ENCODE peak calls at places on chromosome 21, in six cellular contexts. F, Q, G, Y, V and B are unnamed samples.

GRCh38 chr21:44706026-44706705 is 5.2 kb downstream of the TSPEAR start:
- DNase-seq in G (no peak), V (peak; percentile 5), Y (no peak), Q (no peak), F (no peak), B (peak; percentile 24)

GRCh38 chr21:35779690-35780570 is 280.4 kb downstream of the SETD4 start:
- DNase-seq in V (no peak), G (no peak), Y (peak; percentile 95), F (no peak), Q (no peak), B (no peak)

GRCh38 chr21:14942801-14943490 is 121.9 kb downstream of the NRIP1 start:
- DNase-seq in Y (no peak), F (no peak), V (no peak), G (no peak), Q (no peak), B (no peak)

GRCh38 chr21:25298512-25299491 is 308.5 kb downstream of the MRPL39 start:
- DNase-seq in F (no peak), Q (no peak), G (no peak), Y (no peak), V (no peak), B (no peak)

GRCh38 chr21:16116798-16117197 is 387.0 kb downstream of the USP25 start:
- DNase-seq in G (no peak), Y (peak; percentile 87), F (no peak), Q (no peak), V (no peak), B (no peak)

GRCh38 chr21:25568230-25568629 is 39.1 kb downstream of the MRPL39 start:
- DNase-seq in V (no peak), Y (no peak), Q (no peak), F (no peak), G (peak; percentile 5), B (no peak)

GRCh38 chr21:44088401-44088780 is 18.8 kb upstream of the PWP2 start:
- DNase-seq in F (no peak), Q (no peak), G (no peak), V (no peak), Y (no peak), B (no peak)

GRCh38 chr21:44255519-44255981 is 6.1 kb downstream of the DNMT3L start:
- DNase-seq in G (no peak), F (no peak), Q (no peak), Y (no peak), V (no peak), B (peak; percentile 34)

GRCh38 chr21:44748621-44749020 is 37.2 kb upstream of the TSPEAR start:
- DNase-seq in V (no peak), Q (peak; percentile 93), Y (no peak), F (no peak), G (no peak), B (no peak)

GRCh38 chr21:38678827-38679226 is 126.9 kb upstream of the ETS2 start:
- DNase-seq in F (no peak), Y (no peak), Q (no peak), G (no peak), V (no peak), B (no peak)

GRCh38 chr21:14862794-14863720 is 201.7 kb downstream of the NRIP1 start:
- DNase-seq in Q (no peak), Y (peak; percentile 24), V (no peak), G (peak; percentile 26), F (no peak), B (no peak)

GRCh38 chr21:33261635-33262034 is 4.5 kb upstream of the IL10RB start:
- DNase-seq in Q (no peak), F (no peak), V (no peak), G (no peak), Y (peak; percentile 68), B (no peak)

GRCh38 chr21:25647632-25648031 is 8.6 kb downstream of the JAM2 start:
- DNase-seq in G (no peak), V (no peak), F (no peak), Q (no peak), Y (no peak), B (no peak)

GRCh38 chr21:42472521-42472920 is 23.5 kb downstream of the RSPH1 start:
- DNase-seq in F (no peak), Q (no peak), V (no peak), Y (no peak), G (no peak), B (no peak)

GRCh38 chr21:31265293-31265692 is 78.8 kb downstream of the TIAM1 start:
- DNase-seq in F (no peak), Y (no peak), Q (no peak), V (peak; percentile 22), G (no peak), B (no peak)

GRCh38 chr21:45541221-45542039 is 810 bp downstream of the SLC19A1 start:
- DNase-seq in Y (peak; percentile 61), V (peak; percentile 72), Q (peak; percentile 8), F (peak; percentile 72), G (no peak), B (peak; percentile 92)

GRCh38 chr21:28393279-28393678 is 599.4 kb downstream of the LTN1 start:
- DNase-seq in Y (no peak), V (no peak), Q (no peak), G (no peak), F (no peak), B (peak; percentile 32)

GRCh38 chr21:14825405-14826032 is 239.3 kb downstream of the NRIP1 start:
- DNase-seq in Q (no peak), V (no peak), Y (no peak), G (no peak), F (no peak), B (no peak)

GRCh38 chr21:31476551-31477120 is 132.6 kb upstream of the TIAM1 start:
- DNase-seq in F (no peak), Y (no peak), V (no peak), G (no peak), Q (no peak), B (no peak)

GRCh38 chr21:41229527-41230248 is 61.7 kb downstream of the BACE2 start:
- DNase-seq in Y (no peak), Q (no peak), F (no peak), G (no peak), V (no peak), B (no peak)

GRCh38 chr21:41823906-41824305 is 55.2 kb downstream of the PRDM15 start:
- DNase-seq in G (no peak), V (no peak), Y (no peak), Q (no peak), F (no peak), B (no peak)

GRCh38 chr21:45618846-45619485 is 24.6 kb upstream of the PCBP3 start:
- DNase-seq in V (no peak), F (no peak), G (no peak), Y (peak; percentile 20), Q (no peak), B (no peak)

GRCh38 chr21:46023126-46023985 is 41.8 kb downstream of the COL6A1 start:
- DNase-seq in V (peak; percentile 81), F (no peak), G (peak; percentile 58), Y (no peak), Q (peak; percentile 77), B (no peak)

GRCh38 chr21:44052830-44053226 is 40.7 kb downstream of the TRAPPC10 start:
- DNase-seq in Q (no peak), Y (no peak), V (no peak), G (no peak), F (no peak), B (no peak)

GRCh38 chr21:40049031-40049958 is 182.1 kb downstream of the PCP4 start:
- DNase-seq in G (no peak), Q (no peak), F (no peak), Y (peak; percentile 13), V (peak; percentile 42), B (no peak)

GRCh38 chr21:38075833-38076567 is 159.7 kb upstream of the KCNJ6 start:
- DNase-seq in Q (no peak), V (no peak), F (no peak), Y (peak; percentile 37), G (no peak), B (no peak)

GRCh38 chr21:41367598-41368360 is 6.0 kb downstream of the MX2 start:
- DNase-seq in F (no peak), Q (no peak), G (no peak), Y (no peak), V (no peak), B (no peak)

GRCh38 chr21:21631961-21632360 is 633.8 kb downstream of the NCAM2 start:
- DNase-seq in Q (no peak), Y (no peak), G (no peak), V (no peak), F (no peak), B (no peak)

GRCh38 chr21:42747267-42747701 is 93.9 kb downstream of the PDE9A start:
- DNase-seq in G (no peak), F (no peak), Q (peak; percentile 32), Y (no peak), V (no peak), B (no peak)

GRCh38 chr21:34073749-34074282 is 438 bp downstream of the MRPS6 start:
- DNase-seq in Q (no peak), F (no peak), G (peak; percentile 65), Y (peak; percentile 35), V (no peak), B (peak; percentile 83)

GRCh38 chr21:42640486-42640885 is 12.9 kb upstream of the PDE9A start:
- DNase-seq in F (no peak), V (no peak), Q (no peak), Y (no peak), G (no peak), B (no peak)